ENCODE peak calls at places on chromosome 9, in eight cellular contexts. One of them, this sample, is unnamed.

GRCh38 chr9:95629585-95629984 is 112.8 kb upstream of the PTCH1 start:
- ATAC-seq in GM23338: no peak
- ATAC-seq in HepG2: no peak
- ATAC-seq in Panc1: no peak
- ATAC-seq in K562: no peak
- ATAC-seq in HCT116: no peak
- ATAC-seq in GM12878: no peak
- ATAC-seq in upper lobe of left lung: no peak
- ATAC-seq in this sample: no peak

GRCh38 chr9:35746583-35746982 is 2.4 kb downstream of the GBA2 start:
- ATAC-seq in GM23338: no peak
- ATAC-seq in HepG2: peak
- ATAC-seq in Panc1: no peak
- ATAC-seq in K562: no peak
- ATAC-seq in HCT116: no peak
- ATAC-seq in GM12878: no peak
- ATAC-seq in upper lobe of left lung: no peak
- ATAC-seq in this sample: no peak

GRCh38 chr9:4831119-4831518 is 38.4 kb downstream of the RCL1 start:
- ATAC-seq in GM23338: peak
- ATAC-seq in HepG2: peak
- ATAC-seq in Panc1: no peak
- ATAC-seq in K562: peak
- ATAC-seq in HCT116: no peak
- ATAC-seq in GM12878: no peak
- ATAC-seq in upper lobe of left lung: no peak
- ATAC-seq in this sample: no peak

GRCh38 chr9:84383178-84383577 is 42.6 kb upstream of the SLC28A3 start:
- ATAC-seq in GM23338: no peak
- ATAC-seq in HepG2: no peak
- ATAC-seq in Panc1: no peak
- ATAC-seq in K562: no peak
- ATAC-seq in HCT116: no peak
- ATAC-seq in GM12878: no peak
- ATAC-seq in upper lobe of left lung: no peak
- ATAC-seq in this sample: no peak

GRCh38 chr9:77177894-77178794 is 810 bp downstream of the VPS13A start:
- ATAC-seq in GM23338: peak
- ATAC-seq in HepG2: peak
- ATAC-seq in Panc1: peak
- ATAC-seq in K562: peak
- ATAC-seq in HCT116: peak
- ATAC-seq in GM12878: peak
- ATAC-seq in upper lobe of left lung: peak
- ATAC-seq in this sample: peak

GRCh38 chr9:93132946-93133640 is 958 bp downstream of the NINJ1 start:
- ATAC-seq in GM23338: peak
- ATAC-seq in HepG2: peak
- ATAC-seq in Panc1: peak
- ATAC-seq in K562: no peak
- ATAC-seq in HCT116: peak
- ATAC-seq in GM12878: peak
- ATAC-seq in upper lobe of left lung: peak
- ATAC-seq in this sample: peak

GRCh38 chr9:114671605-114672004 is 10.4 kb downstream of the TEX48 start:
- ATAC-seq in GM23338: no peak
- ATAC-seq in HepG2: no peak
- ATAC-seq in Panc1: no peak
- ATAC-seq in K562: no peak
- ATAC-seq in HCT116: no peak
- ATAC-seq in GM12878: no peak
- ATAC-seq in upper lobe of left lung: no peak
- ATAC-seq in this sample: no peak

GRCh38 chr9:3887798-3888495 is 362.1 kb upstream of the RFX3 start:
- ATAC-seq in GM23338: no peak
- ATAC-seq in HepG2: no peak
- ATAC-seq in Panc1: no peak
- ATAC-seq in K562: no peak
- ATAC-seq in HCT116: peak
- ATAC-seq in GM12878: no peak
- ATAC-seq in upper lobe of left lung: no peak
- ATAC-seq in this sample: no peak

GRCh38 chr9:108184941-108185340 is 670.8 kb downstream of the ACTL7B start:
- ATAC-seq in GM23338: no peak
- ATAC-seq in HepG2: no peak
- ATAC-seq in Panc1: no peak
- ATAC-seq in K562: no peak
- ATAC-seq in HCT116: peak
- ATAC-seq in GM12878: no peak
- ATAC-seq in upper lobe of left lung: no peak
- ATAC-seq in this sample: peak

GRCh38 chr9:95459218-95459617 is 57.6 kb downstream of the PTCH1 start:
- ATAC-seq in GM23338: no peak
- ATAC-seq in HepG2: no peak
- ATAC-seq in Panc1: no peak
- ATAC-seq in K562: no peak
- ATAC-seq in HCT116: no peak
- ATAC-seq in GM12878: no peak
- ATAC-seq in upper lobe of left lung: no peak
- ATAC-seq in this sample: peak

GRCh38 chr9:8331507-8331906 is 531.9 kb upstream of the DMAC1 start:
- ATAC-seq in GM23338: no peak
- ATAC-seq in HepG2: no peak
- ATAC-seq in Panc1: no peak
- ATAC-seq in K562: no peak
- ATAC-seq in HCT116: no peak
- ATAC-seq in GM12878: no peak
- ATAC-seq in upper lobe of left lung: no peak
- ATAC-seq in this sample: no peak

GRCh38 chr9:134377976-134378375 is 51.7 kb downstream of the RXRA start:
- ATAC-seq in GM23338: no peak
- ATAC-seq in HepG2: no peak
- ATAC-seq in Panc1: peak
- ATAC-seq in K562: no peak
- ATAC-seq in HCT116: peak
- ATAC-seq in GM12878: no peak
- ATAC-seq in upper lobe of left lung: no peak
- ATAC-seq in this sample: peak

GRCh38 chr9:119974026-119974425 is 604.8 kb upstream of the BRINP1 start:
- ATAC-seq in GM23338: no peak
- ATAC-seq in HepG2: peak
- ATAC-seq in Panc1: no peak
- ATAC-seq in K562: no peak
- ATAC-seq in HCT116: no peak
- ATAC-seq in GM12878: no peak
- ATAC-seq in upper lobe of left lung: no peak
- ATAC-seq in this sample: no peak

GRCh38 chr9:107954303-107954702 is 464.7 kb upstream of the KLF4 start:
- ATAC-seq in GM23338: no peak
- ATAC-seq in HepG2: no peak
- ATAC-seq in Panc1: no peak
- ATAC-seq in K562: no peak
- ATAC-seq in HCT116: no peak
- ATAC-seq in GM12878: no peak
- ATAC-seq in upper lobe of left lung: no peak
- ATAC-seq in this sample: peak

GRCh38 chr9:133953976-133954709 is 38.0 kb downstream of the VAV2 start:
- ATAC-seq in GM23338: no peak
- ATAC-seq in HepG2: no peak
- ATAC-seq in Panc1: no peak
- ATAC-seq in K562: no peak
- ATAC-seq in HCT116: no peak
- ATAC-seq in GM12878: peak
- ATAC-seq in upper lobe of left lung: no peak
- ATAC-seq in this sample: no peak

GRCh38 chr9:123120953-123121352 is 87.5 kb downstream of the GPR21 start:
- ATAC-seq in GM23338: no peak
- ATAC-seq in HepG2: no peak
- ATAC-seq in Panc1: no peak
- ATAC-seq in K562: no peak
- ATAC-seq in HCT116: no peak
- ATAC-seq in GM12878: no peak
- ATAC-seq in upper lobe of left lung: no peak
- ATAC-seq in this sample: no peak

GRCh38 chr9:129776566-129776937 is 23.7 kb upstream of the PTGES start:
- ATAC-seq in GM23338: no peak
- ATAC-seq in HepG2: no peak
- ATAC-seq in Panc1: no peak
- ATAC-seq in K562: no peak
- ATAC-seq in HCT116: no peak
- ATAC-seq in GM12878: no peak
- ATAC-seq in upper lobe of left lung: no peak
- ATAC-seq in this sample: peak

GRCh38 chr9:94655739-94656138 is 16.4 kb upstream of the FBP1 start:
- ATAC-seq in GM23338: no peak
- ATAC-seq in HepG2: no peak
- ATAC-seq in Panc1: no peak
- ATAC-seq in K562: peak
- ATAC-seq in HCT116: no peak
- ATAC-seq in GM12878: peak
- ATAC-seq in upper lobe of left lung: no peak
- ATAC-seq in this sample: no peak

GRCh38 chr9:124212381-124213050 is 45.2 kb upstream of the NEK6 start:
- ATAC-seq in GM23338: no peak
- ATAC-seq in HepG2: no peak
- ATAC-seq in Panc1: peak
- ATAC-seq in K562: no peak
- ATAC-seq in HCT116: no peak
- ATAC-seq in GM12878: no peak
- ATAC-seq in upper lobe of left lung: no peak
- ATAC-seq in this sample: no peak

GRCh38 chr9:124215551-124215910 is 42.2 kb upstream of the NEK6 start:
- ATAC-seq in GM23338: no peak
- ATAC-seq in HepG2: no peak
- ATAC-seq in Panc1: no peak
- ATAC-seq in K562: no peak
- ATAC-seq in HCT116: no peak
- ATAC-seq in GM12878: no peak
- ATAC-seq in upper lobe of left lung: no peak
- ATAC-seq in this sample: no peak

GRCh38 chr9:124213396-124213795 is 44.4 kb upstream of the NEK6 start:
- ATAC-seq in GM23338: no peak
- ATAC-seq in HepG2: no peak
- ATAC-seq in Panc1: no peak
- ATAC-seq in K562: no peak
- ATAC-seq in HCT116: no peak
- ATAC-seq in GM12878: no peak
- ATAC-seq in upper lobe of left lung: no peak
- ATAC-seq in this sample: no peak

GRCh38 chr9:124214596-124215550 is 42.9 kb upstream of the NEK6 start:
- ATAC-seq in GM23338: no peak
- ATAC-seq in HepG2: no peak
- ATAC-seq in Panc1: no peak
- ATAC-seq in K562: peak
- ATAC-seq in HCT116: no peak
- ATAC-seq in GM12878: no peak
- ATAC-seq in upper lobe of left lung: no peak
- ATAC-seq in this sample: no peak

GRCh38 chr9:124214116-124214515 is 43.6 kb upstream of the NEK6 start:
- ATAC-seq in GM23338: no peak
- ATAC-seq in HepG2: no peak
- ATAC-seq in Panc1: no peak
- ATAC-seq in K562: no peak
- ATAC-seq in HCT116: no peak
- ATAC-seq in GM12878: no peak
- ATAC-seq in upper lobe of left lung: no peak
- ATAC-seq in this sample: no peak
- TF ChIP-seq POLR2AphosphoS5 in GM23338: no peak
- TF ChIP-seq POLR2AphosphoS5 in HepG2: no peak
- TF ChIP-seq POLR2AphosphoS5 in Panc1: no peak
- TF ChIP-seq POLR2AphosphoS5 in K562: no peak
- TF ChIP-seq POLR2AphosphoS5 in HCT116: no peak
- TF ChIP-seq POLR2AphosphoS5 in GM12878: no peak
- TF ChIP-seq POLR2AphosphoS5 in upper lobe of left lung: no peak
- TF ChIP-seq POLR2AphosphoS5 in this sample: no peak

GRCh38 chr9:13705913-13706312 is 426.4 kb upstream of the MPDZ start:
- ATAC-seq in GM23338: no peak
- ATAC-seq in HepG2: no peak
- ATAC-seq in Panc1: no peak
- ATAC-seq in K562: no peak
- ATAC-seq in HCT116: no peak
- ATAC-seq in GM12878: no peak
- ATAC-seq in upper lobe of left lung: no peak
- ATAC-seq in this sample: peak
- TF ChIP-seq POLR2AphosphoS5 in GM23338: no peak
- TF ChIP-seq POLR2AphosphoS5 in HepG2: no peak
- TF ChIP-seq POLR2AphosphoS5 in Panc1: no peak
- TF ChIP-seq POLR2AphosphoS5 in K562: no peak
- TF ChIP-seq POLR2AphosphoS5 in HCT116: no peak
- TF ChIP-seq POLR2AphosphoS5 in GM12878: no peak
- TF ChIP-seq POLR2AphosphoS5 in upper lobe of left lung: peak
- TF ChIP-seq POLR2AphosphoS5 in this sample: peak

GRCh38 chr9:121607434-121608248 is 43.8 kb upstream of the DAB2IP start:
- ATAC-seq in GM23338: no peak
- ATAC-seq in HepG2: no peak
- ATAC-seq in Panc1: no peak
- ATAC-seq in K562: no peak
- ATAC-seq in HCT116: peak
- ATAC-seq in GM12878: no peak
- ATAC-seq in upper lobe of left lung: no peak
- ATAC-seq in this sample: peak
- TF ChIP-seq POLR2AphosphoS5 in GM23338: no peak
- TF ChIP-seq POLR2AphosphoS5 in HepG2: no peak
- TF ChIP-seq POLR2AphosphoS5 in Panc1: no peak
- TF ChIP-seq POLR2AphosphoS5 in K562: no peak
- TF ChIP-seq POLR2AphosphoS5 in HCT116: no peak
- TF ChIP-seq POLR2AphosphoS5 in GM12878: no peak
- TF ChIP-seq POLR2AphosphoS5 in upper lobe of left lung: peak
- TF ChIP-seq POLR2AphosphoS5 in this sample: peak

GRCh38 chr9:14353222-14354056 is 39.5 kb upstream of the NFIB start:
- ATAC-seq in GM23338: peak
- ATAC-seq in HepG2: peak
- ATAC-seq in Panc1: peak
- ATAC-seq in K562: peak
- ATAC-seq in HCT116: peak
- ATAC-seq in GM12878: peak
- ATAC-seq in upper lobe of left lung: peak
- ATAC-seq in this sample: peak
- TF ChIP-seq POLR2AphosphoS5 in GM23338: no peak
- TF ChIP-seq POLR2AphosphoS5 in HepG2: no peak
- TF ChIP-seq POLR2AphosphoS5 in Panc1: no peak
- TF ChIP-seq POLR2AphosphoS5 in K562: no peak
- TF ChIP-seq POLR2AphosphoS5 in HCT116: no peak
- TF ChIP-seq POLR2AphosphoS5 in GM12878: no peak
- TF ChIP-seq POLR2AphosphoS5 in upper lobe of left lung: no peak
- TF ChIP-seq POLR2AphosphoS5 in this sample: peak

This sample was measured in gastroesophageal sphincter.